ENCODE peak calls at places on chromosomes 7 and 10, in nine cellular contexts. F, J, Z, R, L, I, N, M and W are unnamed samples.

GRCh38 chr10:43323245-43323644 is 48.2 kb upstream of the FXYD4 start:
- DNase-seq in F (no peak), J (no peak), Z (no peak), R (no peak), L (no peak), I (no peak), N (no peak), M (no peak), W (no peak)

GRCh38 chr7:41261081-41261480 is 441.8 kb downstream of the INHBA start:
- DNase-seq in F (no peak), J (no peak), Z (no peak), R (no peak), L (no peak), I (no peak), N (no peak), M (no peak), W (no peak)

GRCh38 chr7:17302575-17303142 is 4.2 kb downstream of the AHR start:
- DNase-seq in F (no peak), J (no peak), Z (no peak), R (no peak), L (no peak), I (no peak), N (peak), M (no peak), W (peak)

GRCh38 chr7:72405389-72405788 is 6.7 kb downstream of the CALN1 start:
- DNase-seq in F (no peak), J (peak), Z (no peak), R (no peak), L (peak), I (no peak), N (no peak), M (no peak), W (no peak)

GRCh38 chr10:131998050-131998844 is 16.5 kb upstream of the BNIP3 start:
- DNase-seq in F (no peak), J (no peak), Z (no peak), R (no peak), L (no peak), I (no peak), N (no peak), M (no peak), W (no peak)

GRCh38 chr7:111750878-111751277 is 188.6 kb upstream of the IMMP2L start:
- DNase-seq in F (no peak), J (no peak), Z (no peak), R (no peak), L (no peak), I (no peak), N (no peak), M (no peak), W (no peak)

GRCh38 chr7:38411404-38411803 is 138.0 kb upstream of the TARP start:
- DNase-seq in F (no peak), J (no peak), Z (peak), R (no peak), L (no peak), I (no peak), N (peak), M (no peak), W (no peak)

GRCh38 chr7:50449501-50449880 is 659 bp downstream of the FIGNL1 start:
- DNase-seq in F (no peak), J (no peak), Z (no peak), R (no peak), L (no peak), I (no peak), N (no peak), M (no peak), W (no peak)

GRCh38 chr7:50142421-50143113 is 49.5 kb upstream of the ZPBP start:
- DNase-seq in F (no peak), J (no peak), Z (no peak), R (no peak), L (no peak), I (no peak), N (peak), M (no peak), W (no peak)

GRCh38 chr10:120365872-120366271 is 91.2 kb upstream of the PLPP4 start:
- DNase-seq in F (no peak), J (no peak), Z (no peak), R (no peak), L (peak), I (no peak), N (no peak), M (no peak), W (no peak)

GRCh38 chr10:1560535-1561192 is 176.7 kb downstream of the ADARB2 start:
- DNase-seq in F (no peak), J (no peak), Z (no peak), R (no peak), L (no peak), I (no peak), N (no peak), M (no peak), W (no peak)

GRCh38 chr10:6408799-6409198 is 171.3 kb downstream of the PRKCQ start:
- DNase-seq in F (no peak), J (no peak), Z (no peak), R (no peak), L (no peak), I (no peak), N (no peak), M (no peak), W (no peak)

GRCh38 chr7:139232377-139232717 is 1.3 kb downstream of the UBN2 start:
- DNase-seq in F (no peak), J (no peak), Z (no peak), R (no peak), L (peak), I (no peak), N (no peak), M (no peak), W (no peak)

GRCh38 chr10:13038346-13038745 is 36.8 kb upstream of the CCDC3 start:
- DNase-seq in F (no peak), J (no peak), Z (no peak), R (no peak), L (no peak), I (peak), N (no peak), M (no peak), W (no peak)

GRCh38 chr10:78420946-78421732 is 387.5 kb downstream of the RPS24 start:
- DNase-seq in F (no peak), J (no peak), Z (peak), R (no peak), L (no peak), I (peak), N (no peak), M (no peak), W (no peak)

DNA sequence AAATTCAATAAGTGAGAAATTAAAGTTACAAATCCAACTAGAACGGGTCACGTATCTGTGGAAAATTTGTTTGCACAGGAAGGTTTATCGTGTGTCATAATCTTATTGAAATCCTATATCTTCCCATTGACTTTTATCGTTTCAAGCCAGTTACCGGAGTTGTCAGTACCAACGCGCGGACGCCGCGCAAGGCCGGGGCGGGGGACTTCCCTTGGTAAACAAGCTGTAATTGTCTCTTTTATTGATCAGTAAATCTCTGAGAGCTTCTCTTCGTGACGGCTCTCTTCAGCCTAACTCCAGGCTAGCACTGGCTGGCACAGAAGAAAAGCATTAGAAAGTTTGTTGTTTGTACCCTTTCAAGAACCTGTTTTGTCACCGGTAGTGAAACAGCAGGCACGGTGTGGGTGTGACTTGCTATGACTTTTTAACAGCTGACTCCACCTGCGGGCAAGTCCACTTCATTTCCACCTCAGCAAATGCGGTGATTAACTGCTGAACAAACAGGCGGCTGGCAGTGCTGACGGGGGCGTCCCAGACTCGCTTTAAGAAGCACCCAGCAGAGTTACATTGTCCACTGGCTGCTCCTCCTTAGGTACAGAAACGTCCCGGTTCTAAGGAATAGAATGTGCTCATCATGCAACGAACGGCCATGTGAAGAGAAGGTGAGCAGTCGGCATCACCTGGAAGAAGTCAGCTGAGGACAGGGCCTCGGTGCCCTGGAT is 215.8 kb downstream of the MAD1L1 start:
- DNase-seq in F (no peak), J (no peak), Z (no peak), R (no peak), L (no peak), I (peak), N (no peak), M (no peak), W (no peak)
- TF ChIP-seq CTCF in F (no peak), J (no peak), Z (no peak), R (no peak), L (no peak), I (no peak), N (no peak), M (no peak), W (no peak)

DNA sequence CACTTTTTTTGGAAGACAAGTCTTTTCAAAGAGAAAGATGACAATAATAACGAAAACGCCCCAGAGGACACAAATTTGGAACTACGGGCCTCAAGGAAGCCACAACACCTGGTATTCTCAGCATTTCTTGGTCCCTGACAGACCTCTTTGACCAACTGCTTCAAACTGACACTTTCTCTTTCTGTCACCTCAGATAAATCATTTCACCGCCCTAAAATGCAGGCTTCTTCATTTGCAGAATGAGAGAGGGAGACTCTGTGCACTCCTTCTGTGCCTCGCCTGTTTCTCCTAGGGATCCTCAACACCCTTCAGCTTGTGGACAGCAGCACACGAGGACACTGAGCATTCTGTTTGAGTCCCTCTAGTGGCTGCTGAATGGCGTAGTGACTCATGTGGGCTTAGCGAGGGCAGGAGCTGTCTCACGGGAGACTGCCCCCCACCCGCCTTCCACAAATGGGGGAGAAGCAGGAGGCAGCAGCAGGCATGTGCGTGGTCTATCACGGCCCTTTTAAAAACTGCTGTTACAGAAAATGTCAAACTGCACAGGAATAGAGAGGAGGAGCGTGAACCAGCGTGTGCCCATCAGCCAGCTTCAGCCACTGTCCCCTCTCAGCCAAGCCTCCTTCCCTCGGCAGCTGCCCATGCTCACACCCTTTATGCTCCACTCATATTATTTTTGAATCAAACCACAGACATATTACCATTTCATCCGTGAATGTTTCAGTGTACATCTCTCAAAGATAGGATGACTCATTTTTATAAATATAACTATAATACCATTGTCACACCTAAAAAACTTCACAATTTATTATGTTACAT is 41.4 kb downstream of the GSDME start:
- DNase-seq in F (no peak), J (no peak), Z (peak), R (no peak), L (no peak), I (no peak), N (peak), M (peak), W (peak)
- TF ChIP-seq CTCF in F (no peak), J (peak), Z (peak), R (no peak), L (no peak), I (no peak), N (peak), M (peak), W (peak)

DNA sequence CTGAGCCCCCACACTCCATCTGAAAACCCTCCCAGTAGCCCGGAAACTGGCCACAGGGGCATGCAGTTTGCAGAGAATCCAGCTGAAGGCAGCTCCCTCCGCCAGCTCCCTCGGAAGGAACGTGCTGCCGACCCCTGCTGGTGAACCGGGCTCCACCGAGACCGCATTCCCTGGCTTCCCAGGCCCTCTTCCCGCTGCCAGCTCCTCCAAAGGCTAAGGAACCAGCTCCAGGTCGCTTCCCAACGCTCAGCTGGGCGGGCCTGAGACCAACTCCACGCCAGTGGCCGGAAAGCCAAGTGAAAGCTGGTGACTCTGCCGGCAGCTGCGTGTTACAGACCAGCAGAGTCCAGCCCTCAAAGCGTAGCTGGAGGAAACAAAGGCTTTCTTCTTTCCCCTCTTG is 35.8 kb downstream of the GPER1 start:
- DNase-seq in F (peak), J (peak), Z (peak), R (peak), L (no peak), I (peak), N (peak), M (no peak), W (no peak)
- TF ChIP-seq CTCF in F (peak), J (peak), Z (peak), R (peak), L (no peak), I (no peak), N (peak), M (no peak), W (no peak)

GRCh38 chr7:146115665-146116451 is 743 bp upstream of the CNTNAP2 start:
- DNase-seq in F (peak), J (no peak), Z (peak), R (peak), L (peak), I (no peak), N (peak), M (no peak), W (peak)

GRCh38 chr7:146116452-146117219 is at the start of gene CNTNAP2:
- DNase-seq in F (no peak), J (no peak), Z (peak), R (no peak), L (no peak), I (no peak), N (peak), M (no peak), W (no peak)

GRCh38 chr7:146123715-146124114 is 7.1 kb downstream of the CNTNAP2 start:
- DNase-seq in F (no peak), J (no peak), Z (no peak), R (no peak), L (no peak), I (no peak), N (no peak), M (no peak), W (no peak)

GRCh38 chr7:146119016-146119415 is 2.4 kb downstream of the CNTNAP2 start:
- DNase-seq in F (no peak), J (no peak), Z (no peak), R (no peak), L (no peak), I (no peak), N (no peak), M (no peak), W (no peak)
- TF ChIP-seq CTCF in F (no peak), J (no peak), Z (no peak), R (no peak), L (no peak), I (no peak), N (no peak), M (no peak), W (no peak)

GRCh38 chr7:33674804-33675411 is 230.4 kb upstream of the BMPER start:
- DNase-seq in F (no peak), J (no peak), Z (no peak), R (no peak), L (no peak), I (no peak), N (no peak), M (no peak), W (peak)
- TF ChIP-seq CTCF in F (no peak), J (no peak), Z (peak), R (no peak), L (no peak), I (no peak), N (no peak), M (no peak), W (no peak)

GRCh38 chr7:80921130-80921529 is 2.3 kb upstream of the SEMA3C start:
- DNase-seq in F (no peak), J (no peak), Z (no peak), R (no peak), L (peak), I (no peak), N (peak), M (peak), W (no peak)

GRCh38 chr7:80918909-80919721 is at the start of gene SEMA3C:
- DNase-seq in F (peak), J (peak), Z (peak), R (peak), L (peak), I (peak), N (peak), M (peak), W (peak)

GRCh38 chr7:80922254-80923049 is 3.6 kb upstream of the SEMA3C start:
- DNase-seq in F (peak), J (no peak), Z (no peak), R (no peak), L (no peak), I (no peak), N (no peak), M (no peak), W (no peak)

GRCh38 chr7:80918406-80918805 is 445 bp downstream of the SEMA3C start:
- DNase-seq in F (no peak), J (no peak), Z (peak), R (no peak), L (peak), I (no peak), N (peak), M (no peak), W (peak)

GRCh38 chr7:80916770-80917681 is 1.8 kb downstream of the SEMA3C start:
- DNase-seq in F (no peak), J (no peak), Z (no peak), R (no peak), L (peak), I (no peak), N (peak), M (peak), W (no peak)
- TF ChIP-seq CTCF in F (no peak), J (peak), Z (peak), R (peak), L (peak), I (no peak), N (peak), M (peak), W (no peak)

DNA sequence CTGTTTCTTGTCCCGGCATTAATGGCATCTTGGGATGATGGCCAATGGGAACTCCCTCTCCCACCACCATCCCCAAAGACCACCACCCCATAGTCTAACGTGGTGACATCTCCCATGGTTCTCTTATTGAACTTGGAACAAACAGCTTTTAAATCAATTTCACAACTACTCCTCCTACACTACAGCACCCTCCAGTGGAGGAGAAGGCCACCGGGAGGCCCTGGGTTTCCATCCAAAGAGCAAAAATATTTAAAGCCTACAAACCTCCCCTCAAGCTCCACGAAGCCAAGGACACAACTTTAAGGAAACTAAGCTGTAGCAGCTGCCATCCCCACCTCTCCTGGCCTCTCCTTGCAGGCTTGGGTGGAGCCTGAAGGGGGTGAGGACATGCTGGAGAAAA is 94.1 kb upstream of the LANCL2 start:
- DNase-seq in F (no peak), J (no peak), Z (no peak), R (no peak), L (no peak), I (no peak), N (no peak), M (no peak), W (no peak)
- TF ChIP-seq CTCF in F (no peak), J (no peak), Z (peak), R (no peak), L (peak), I (no peak), N (peak), M (peak), W (peak)

GRCh38 chr7:90579181-90579688 is 16.9 kb upstream of the CDK14 start:
- DNase-seq in F (no peak), J (no peak), Z (no peak), R (no peak), L (peak), I (no peak), N (peak), M (no peak), W (no peak)
- TF ChIP-seq CTCF in F (no peak), J (no peak), Z (no peak), R (no peak), L (no peak), I (no peak), N (peak), M (no peak), W (no peak)